ENCODE peak calls at places on chromosomes 6 and 20, in nine cellular contexts. One of them, this sample, is unnamed.

GRCh38 chr6:125957845-125958244 is 1.3 kb downstream of the HINT3 start:
- DNase-seq in foreskin fibroblast: peak
- DNase-seq in mammary epithelial cell: peak
- DNase-seq in GM20000: no peak
- DNase-seq in RWPE1: peak
- DNase-seq in adrenal gland: peak
- DNase-seq in GM10248: peak
- DNase-seq in CD8-positive, alpha-beta T cell: no peak
- DNase-seq in colonic mucosa: peak
- DNase-seq in this sample: no peak

GRCh38 chr6:163986313-163986712 is 571.8 kb downstream of the QKI start:
- DNase-seq in GM10248: no peak
- DNase-seq in mammary epithelial cell: no peak
- DNase-seq in GM20000: no peak
- DNase-seq in foreskin fibroblast: no peak
- DNase-seq in colonic mucosa: no peak
- DNase-seq in RWPE1: no peak
- DNase-seq in CD8-positive, alpha-beta T cell: no peak
- DNase-seq in adrenal gland: peak
- DNase-seq in this sample: no peak

GRCh38 chr6:15870354-15871043 is 207.7 kb upstream of the DTNBP1 start:
- DNase-seq in GM20000: no peak
- DNase-seq in adrenal gland: peak
- DNase-seq in foreskin fibroblast: peak
- DNase-seq in mammary epithelial cell: no peak
- DNase-seq in GM10248: no peak
- DNase-seq in colonic mucosa: no peak
- DNase-seq in RWPE1: no peak
- DNase-seq in CD8-positive, alpha-beta T cell: no peak
- DNase-seq in this sample: no peak

GRCh38 chr6:85569323-85569722 is 24.3 kb downstream of the SNX14 start:
- DNase-seq in colonic mucosa: no peak
- DNase-seq in RWPE1: peak
- DNase-seq in CD8-positive, alpha-beta T cell: no peak
- DNase-seq in adrenal gland: no peak
- DNase-seq in GM10248: no peak
- DNase-seq in GM20000: no peak
- DNase-seq in foreskin fibroblast: no peak
- DNase-seq in mammary epithelial cell: no peak
- DNase-seq in this sample: no peak

GRCh38 chr6:15338462-15338861 is 92.6 kb downstream of the JARID2 start:
- DNase-seq in colonic mucosa: no peak
- DNase-seq in foreskin fibroblast: no peak
- DNase-seq in GM20000: no peak
- DNase-seq in CD8-positive, alpha-beta T cell: no peak
- DNase-seq in adrenal gland: no peak
- DNase-seq in mammary epithelial cell: no peak
- DNase-seq in RWPE1: no peak
- DNase-seq in GM10248: no peak
- DNase-seq in this sample: no peak

GRCh38 chr6:87244380-87244779 is 78.0 kb upstream of the SMIM8 start:
- DNase-seq in RWPE1: no peak
- DNase-seq in GM20000: no peak
- DNase-seq in GM10248: no peak
- DNase-seq in foreskin fibroblast: no peak
- DNase-seq in mammary epithelial cell: no peak
- DNase-seq in adrenal gland: no peak
- DNase-seq in colonic mucosa: no peak
- DNase-seq in CD8-positive, alpha-beta T cell: no peak
- DNase-seq in this sample: no peak

GRCh38 chr6:42030585-42031506 is 19.5 kb upstream of the TAF8 start:
- DNase-seq in foreskin fibroblast: no peak
- DNase-seq in colonic mucosa: no peak
- DNase-seq in CD8-positive, alpha-beta T cell: no peak
- DNase-seq in RWPE1: no peak
- DNase-seq in mammary epithelial cell: no peak
- DNase-seq in GM10248: no peak
- DNase-seq in adrenal gland: no peak
- DNase-seq in GM20000: no peak
- DNase-seq in this sample: no peak

GRCh38 chr6:78909391-78909790 is 42.0 kb downstream of the IRAK1BP1 start:
- DNase-seq in foreskin fibroblast: peak
- DNase-seq in GM10248: peak
- DNase-seq in colonic mucosa: no peak
- DNase-seq in GM20000: no peak
- DNase-seq in RWPE1: no peak
- DNase-seq in mammary epithelial cell: no peak
- DNase-seq in adrenal gland: no peak
- DNase-seq in CD8-positive, alpha-beta T cell: no peak
- DNase-seq in this sample: peak

GRCh38 chr20:36975085-36975829 is 23.7 kb upstream of the SAMHD1 start:
- DNase-seq in adrenal gland: no peak
- DNase-seq in GM10248: no peak
- DNase-seq in colonic mucosa: no peak
- DNase-seq in GM20000: no peak
- DNase-seq in CD8-positive, alpha-beta T cell: peak
- DNase-seq in mammary epithelial cell: no peak
- DNase-seq in foreskin fibroblast: no peak
- DNase-seq in RWPE1: no peak
- DNase-seq in this sample: peak

GRCh38 chr20:21074605-21075336 is 31.4 kb downstream of the LINC00237 start:
- DNase-seq in GM10248: peak
- DNase-seq in CD8-positive, alpha-beta T cell: no peak
- DNase-seq in adrenal gland: no peak
- DNase-seq in colonic mucosa: no peak
- DNase-seq in GM20000: peak
- DNase-seq in RWPE1: peak
- DNase-seq in foreskin fibroblast: no peak
- DNase-seq in mammary epithelial cell: peak
- DNase-seq in this sample: peak

GRCh38 chr6:131989036-131989435 is 37.9 kb upstream of the CCN2 start:
- DNase-seq in colonic mucosa: no peak
- DNase-seq in RWPE1: no peak
- DNase-seq in GM20000: no peak
- DNase-seq in adrenal gland: no peak
- DNase-seq in foreskin fibroblast: no peak
- DNase-seq in mammary epithelial cell: no peak
- DNase-seq in CD8-positive, alpha-beta T cell: no peak
- DNase-seq in GM10248: no peak
- DNase-seq in this sample: no peak

GRCh38 chr20:47201074-47201730 is 155.3 kb downstream of the ZMYND8 start:
- DNase-seq in mammary epithelial cell: no peak
- DNase-seq in adrenal gland: no peak
- DNase-seq in colonic mucosa: no peak
- DNase-seq in GM20000: no peak
- DNase-seq in CD8-positive, alpha-beta T cell: no peak
- DNase-seq in GM10248: no peak
- DNase-seq in foreskin fibroblast: no peak
- DNase-seq in RWPE1: no peak
- DNase-seq in this sample: no peak

GRCh38 chr6:136113736-136114173 is 136.4 kb downstream of the MTFR2 start:
- DNase-seq in CD8-positive, alpha-beta T cell: no peak
- DNase-seq in colonic mucosa: peak
- DNase-seq in GM10248: no peak
- DNase-seq in mammary epithelial cell: peak
- DNase-seq in foreskin fibroblast: peak
- DNase-seq in GM20000: no peak
- DNase-seq in adrenal gland: peak
- DNase-seq in RWPE1: peak
- DNase-seq in this sample: no peak

GRCh38 chr6:133631421-133631820 is 257.5 kb upstream of the TCF21 start:
- DNase-seq in adrenal gland: no peak
- DNase-seq in colonic mucosa: no peak
- DNase-seq in GM10248: no peak
- DNase-seq in CD8-positive, alpha-beta T cell: no peak
- DNase-seq in GM20000: no peak
- DNase-seq in foreskin fibroblast: peak
- DNase-seq in RWPE1: no peak
- DNase-seq in mammary epithelial cell: no peak
- DNase-seq in this sample: no peak

GRCh38 chr6:73460044-73460443 is 1.5 kb upstream of the MTO1 start:
- DNase-seq in GM20000: no peak
- DNase-seq in foreskin fibroblast: no peak
- DNase-seq in mammary epithelial cell: no peak
- DNase-seq in colonic mucosa: no peak
- DNase-seq in GM10248: no peak
- DNase-seq in RWPE1: no peak
- DNase-seq in adrenal gland: no peak
- DNase-seq in CD8-positive, alpha-beta T cell: no peak
- DNase-seq in this sample: no peak

GRCh38 chr6:2205396-2205795 is 40.0 kb downstream of the GMDS start:
- DNase-seq in GM10248: no peak
- DNase-seq in foreskin fibroblast: no peak
- DNase-seq in colonic mucosa: no peak
- DNase-seq in adrenal gland: no peak
- DNase-seq in GM20000: no peak
- DNase-seq in mammary epithelial cell: no peak
- DNase-seq in RWPE1: no peak
- DNase-seq in CD8-positive, alpha-beta T cell: no peak
- DNase-seq in this sample: no peak

GRCh38 chr6:14068133-14068532 is 49.4 kb upstream of the CD83 start:
- DNase-seq in CD8-positive, alpha-beta T cell: no peak
- DNase-seq in GM20000: no peak
- DNase-seq in colonic mucosa: no peak
- DNase-seq in GM10248: no peak
- DNase-seq in mammary epithelial cell: peak
- DNase-seq in RWPE1: peak
- DNase-seq in foreskin fibroblast: peak
- DNase-seq in adrenal gland: no peak
- DNase-seq in this sample: no peak

GRCh38 chr20:49446808-49447207 is 35.7 kb downstream of the KCNB1 start:
- DNase-seq in colonic mucosa: peak
- DNase-seq in CD8-positive, alpha-beta T cell: no peak
- DNase-seq in mammary epithelial cell: no peak
- DNase-seq in GM20000: no peak
- DNase-seq in RWPE1: no peak
- DNase-seq in adrenal gland: peak
- DNase-seq in foreskin fibroblast: no peak
- DNase-seq in GM10248: no peak
- DNase-seq in this sample: no peak

GRCh38 chr6:35146453-35146852 is 5.3 kb upstream of the TCP11 start:
- DNase-seq in foreskin fibroblast: peak
- DNase-seq in RWPE1: peak
- DNase-seq in GM20000: peak
- DNase-seq in mammary epithelial cell: peak
- DNase-seq in adrenal gland: peak
- DNase-seq in colonic mucosa: peak
- DNase-seq in CD8-positive, alpha-beta T cell: no peak
- DNase-seq in GM10248: no peak
- DNase-seq in this sample: no peak

GRCh38 chr20:46131396-46131795 is 13.3 kb downstream of the CD40 start:
- DNase-seq in colonic mucosa: no peak
- DNase-seq in RWPE1: no peak
- DNase-seq in mammary epithelial cell: no peak
- DNase-seq in CD8-positive, alpha-beta T cell: no peak
- DNase-seq in GM20000: no peak
- DNase-seq in adrenal gland: no peak
- DNase-seq in GM10248: no peak
- DNase-seq in foreskin fibroblast: no peak
- DNase-seq in this sample: no peak

GRCh38 chr6:90610671-90611542 is 24.0 kb upstream of the MAP3K7 start:
- DNase-seq in mammary epithelial cell: peak
- DNase-seq in adrenal gland: no peak
- DNase-seq in GM20000: peak
- DNase-seq in RWPE1: peak
- DNase-seq in foreskin fibroblast: no peak
- DNase-seq in CD8-positive, alpha-beta T cell: no peak
- DNase-seq in GM10248: peak
- DNase-seq in colonic mucosa: no peak
- DNase-seq in this sample: peak

GRCh38 chr6:21752054-21752811 is 158.7 kb downstream of the SOX4 start:
- DNase-seq in RWPE1: peak
- DNase-seq in adrenal gland: no peak
- DNase-seq in CD8-positive, alpha-beta T cell: no peak
- DNase-seq in foreskin fibroblast: no peak
- DNase-seq in colonic mucosa: no peak
- DNase-seq in GM20000: no peak
- DNase-seq in GM10248: no peak
- DNase-seq in mammary epithelial cell: no peak
- DNase-seq in this sample: no peak

GRCh38 chr20:18032977-18033892 is 24.5 kb downstream of the OVOL2 start:
- DNase-seq in colonic mucosa: peak
- DNase-seq in foreskin fibroblast: no peak
- DNase-seq in adrenal gland: no peak
- DNase-seq in mammary epithelial cell: peak
- DNase-seq in GM20000: no peak
- DNase-seq in CD8-positive, alpha-beta T cell: no peak
- DNase-seq in GM10248: no peak
- DNase-seq in RWPE1: no peak
- DNase-seq in this sample: no peak
- TF ChIP-seq CTCF in colonic mucosa: no peak
- TF ChIP-seq CTCF in foreskin fibroblast: no peak
- TF ChIP-seq CTCF in adrenal gland: no peak
- TF ChIP-seq CTCF in mammary epithelial cell: no peak
- TF ChIP-seq CTCF in GM20000: no peak
- TF ChIP-seq CTCF in CD8-positive, alpha-beta T cell: no peak
- TF ChIP-seq CTCF in GM10248: no peak
- TF ChIP-seq CTCF in RWPE1: no peak
- TF ChIP-seq CTCF in this sample: no peak

GRCh38 chr20:3085571-3086072 is 1.1 kb upstream of the AVP start:
- DNase-seq in CD8-positive, alpha-beta T cell: no peak
- DNase-seq in GM10248: no peak
- DNase-seq in adrenal gland: no peak
- DNase-seq in mammary epithelial cell: no peak
- DNase-seq in foreskin fibroblast: no peak
- DNase-seq in colonic mucosa: no peak
- DNase-seq in GM20000: no peak
- DNase-seq in RWPE1: no peak
- DNase-seq in this sample: no peak
- TF ChIP-seq CTCF in CD8-positive, alpha-beta T cell: no peak
- TF ChIP-seq CTCF in GM10248: no peak
- TF ChIP-seq CTCF in adrenal gland: no peak
- TF ChIP-seq CTCF in mammary epithelial cell: no peak
- TF ChIP-seq CTCF in foreskin fibroblast: no peak
- TF ChIP-seq CTCF in colonic mucosa: no peak
- TF ChIP-seq CTCF in GM20000: no peak
- TF ChIP-seq CTCF in RWPE1: no peak
- TF ChIP-seq CTCF in this sample: no peak

GRCh38 chr6:93048381-93048780 is 371.0 kb downstream of the EPHA7 start:
- DNase-seq in foreskin fibroblast: no peak
- DNase-seq in GM10248: no peak
- DNase-seq in RWPE1: no peak
- DNase-seq in adrenal gland: no peak
- DNase-seq in mammary epithelial cell: no peak
- DNase-seq in CD8-positive, alpha-beta T cell: no peak
- DNase-seq in GM20000: no peak
- DNase-seq in colonic mucosa: no peak
- DNase-seq in this sample: no peak

GRCh38 chr6:93047033-93047432 is 372.3 kb downstream of the EPHA7 start:
- DNase-seq in GM20000: no peak
- DNase-seq in adrenal gland: no peak
- DNase-seq in GM10248: no peak
- DNase-seq in CD8-positive, alpha-beta T cell: no peak
- DNase-seq in mammary epithelial cell: no peak
- DNase-seq in colonic mucosa: no peak
- DNase-seq in RWPE1: no peak
- DNase-seq in foreskin fibroblast: no peak
- DNase-seq in this sample: no peak
- TF ChIP-seq CTCF in GM20000: no peak
- TF ChIP-seq CTCF in adrenal gland: no peak
- TF ChIP-seq CTCF in GM10248: no peak
- TF ChIP-seq CTCF in CD8-positive, alpha-beta T cell: no peak
- TF ChIP-seq CTCF in mammary epithelial cell: no peak
- TF ChIP-seq CTCF in colonic mucosa: no peak
- TF ChIP-seq CTCF in RWPE1: no peak
- TF ChIP-seq CTCF in foreskin fibroblast: no peak
- TF ChIP-seq CTCF in this sample: no peak

GRCh38 chr6:3529721-3530120 is 72.9 kb upstream of the SLC22A23 start:
- DNase-seq in foreskin fibroblast: no peak
- DNase-seq in CD8-positive, alpha-beta T cell: no peak
- DNase-seq in GM10248: no peak
- DNase-seq in RWPE1: no peak
- DNase-seq in mammary epithelial cell: no peak
- DNase-seq in adrenal gland: no peak
- DNase-seq in colonic mucosa: no peak
- DNase-seq in GM20000: no peak
- DNase-seq in this sample: no peak
- TF ChIP-seq CTCF in foreskin fibroblast: no peak
- TF ChIP-seq CTCF in CD8-positive, alpha-beta T cell: no peak
- TF ChIP-seq CTCF in GM10248: no peak
- TF ChIP-seq CTCF in RWPE1: no peak
- TF ChIP-seq CTCF in mammary epithelial cell: no peak
- TF ChIP-seq CTCF in adrenal gland: no peak
- TF ChIP-seq CTCF in colonic mucosa: no peak
- TF ChIP-seq CTCF in GM20000: no peak
- TF ChIP-seq CTCF in this sample: no peak

This sample was measured in GM13976.